ENCODE peak calls at places on chromosomes 11 and 22, in ten cellular contexts. J is A549, C is gastrocnemius medialis, X is esophagus muscularis mucosa, K is ovary, B is endothelial cell of umbilical vein, F is IMR-90, D is heart left ventricle, G is thyroid gland, S is testis. I is an unnamed sample. For H3K4me1, the result is how much of the 10 kb centered on the place peaks cover.

GRCh38 chr11:12444601-12445000 is 67.2 kb downstream of the PARVA start:
- DNase-seq in J (no peak), C (no peak), K (no peak), B (no peak), F (no peak), S (no peak), D (no peak), X (no peak), G (no peak), I (no peak)

GRCh38 chr11:70622091-70622490 is 223.8 kb downstream of the CTTN start:
- DNase-seq in S (no peak), K (no peak), J (no peak), G (no peak), D (no peak), F (no peak), C (no peak), X (no peak), B (no peak), I (no peak)

GRCh38 chr11:123640677-123641494 is 13.5 kb downstream of the SCN3B start:
- DNase-seq in B (peak), K (peak), F (peak), C (peak), S (peak), J (peak), G (peak), X (no peak), D (peak), I (no peak)

GRCh38 chr11:3226846-3227567 is 5.2 kb downstream of the MRGPRE start:
- DNase-seq in X (no peak), G (no peak), F (no peak), S (no peak), B (no peak), J (no peak), K (no peak), C (no peak), D (no peak), I (no peak)

GRCh38 chr11:17827006-17827405 is 92.4 kb downstream of the KCNC1 start:
- DNase-seq in G (no peak), C (no peak), X (no peak), S (no peak), D (no peak), B (no peak), J (peak), F (no peak), K (no peak), I (no peak)

GRCh38 chr11:95067042-95067827 is 516 bp downstream of the SRSF8 start:
- DNase-seq in G (peak), K (peak), C (peak), B (peak), F (peak), X (peak), J (peak), D (peak), S (peak), I (peak)

GRCh38 chr11:29018631-29019030 is 910.4 kb downstream of the METTL15 start:
- DNase-seq in C (no peak), J (peak), G (no peak), D (no peak), X (no peak), S (no peak), K (no peak), B (peak), F (peak), I (no peak)

GRCh38 chr11:102287963-102288744 is 29.1 kb upstream of the BIRC3 start:
- DNase-seq in D (no peak), K (peak), B (peak), F (peak), G (peak), J (peak), S (peak), X (no peak), C (no peak), I (peak)

GRCh38 chr22:21816787-21817496 is 50.5 kb downstream of the MAPK1 start:
- DNase-seq in J (peak), X (no peak), C (no peak), S (no peak), G (no peak), B (peak), F (peak), D (no peak), K (no peak), I (no peak)

GRCh38 chr11:130452941-130453340 is 4.5 kb downstream of the ADAMTS15 start:
- DNase-seq in X (no peak), J (no peak), S (no peak), G (no peak), B (no peak), F (no peak), K (no peak), D (peak), C (no peak), I (no peak)

GRCh38 chr11:92822410-92822809 is 147.0 kb upstream of the MTNR1B start:
- DNase-seq in J (no peak), F (no peak), K (no peak), D (no peak), B (no peak), G (no peak), S (no peak), X (no peak), C (no peak), I (no peak)

GRCh38 chr22:46085831-46086576 is 64.3 kb upstream of the PPARA start:
- DNase-seq in D (peak), K (peak), J (peak), S (no peak), G (no peak), F (no peak), X (no peak), B (no peak), C (peak), I (peak)

GRCh38 chr11:109432105-109432504 is 10.1 kb downstream of the C11orf87 start:
- DNase-seq in K (no peak), B (no peak), X (peak), F (peak), C (no peak), J (no peak), D (no peak), G (no peak), S (no peak), I (no peak)

GRCh38 chr11:27705873-27706820 is 5.9 kb upstream of the BDNF start:
- DNase-seq in D (no peak), B (peak), S (peak), G (peak), C (no peak), F (peak), J (peak), X (no peak), K (no peak), I (no peak)

GRCh38 chr11:72039108-72039850 is 40.6 kb downstream of the IL18BP start:
- DNase-seq in F (peak), X (no peak), K (peak), J (no peak), S (peak), G (peak), D (no peak), B (peak), C (peak), I (peak)

GRCh38 chr11:72042059-72042425 is 38.3 kb downstream of the NUMA1 start:
- DNase-seq in K (no peak), X (no peak), D (no peak), C (no peak), F (no peak), S (no peak), B (no peak), G (no peak), J (no peak), I (no peak)

GRCh38 chr11:72038491-72038890 is 39.8 kb downstream of the IL18BP start:
- DNase-seq in S (peak), G (peak), K (peak), J (no peak), D (peak), X (no peak), C (peak), F (peak), B (no peak), I (peak)

GRCh38 chr11:72041364-72042058 is 38.8 kb downstream of the NUMA1 start:
- DNase-seq in F (peak), D (peak), G (peak), X (peak), S (peak), J (peak), K (peak), C (peak), B (peak), I (peak)

GRCh38 chr11:72040497-72041363 is 39.6 kb downstream of the NUMA1 start:
- DNase-seq in K (peak), J (peak), S (peak), C (peak), B (peak), X (peak), G (peak), D (peak), F (peak), I (peak)
- TF ChIP-seq POLR2A in K (peak), J (no peak), S (no peak), C (peak), B (no peak), X (peak), G (peak), D (no peak), F (peak), I (peak)

DNA sequence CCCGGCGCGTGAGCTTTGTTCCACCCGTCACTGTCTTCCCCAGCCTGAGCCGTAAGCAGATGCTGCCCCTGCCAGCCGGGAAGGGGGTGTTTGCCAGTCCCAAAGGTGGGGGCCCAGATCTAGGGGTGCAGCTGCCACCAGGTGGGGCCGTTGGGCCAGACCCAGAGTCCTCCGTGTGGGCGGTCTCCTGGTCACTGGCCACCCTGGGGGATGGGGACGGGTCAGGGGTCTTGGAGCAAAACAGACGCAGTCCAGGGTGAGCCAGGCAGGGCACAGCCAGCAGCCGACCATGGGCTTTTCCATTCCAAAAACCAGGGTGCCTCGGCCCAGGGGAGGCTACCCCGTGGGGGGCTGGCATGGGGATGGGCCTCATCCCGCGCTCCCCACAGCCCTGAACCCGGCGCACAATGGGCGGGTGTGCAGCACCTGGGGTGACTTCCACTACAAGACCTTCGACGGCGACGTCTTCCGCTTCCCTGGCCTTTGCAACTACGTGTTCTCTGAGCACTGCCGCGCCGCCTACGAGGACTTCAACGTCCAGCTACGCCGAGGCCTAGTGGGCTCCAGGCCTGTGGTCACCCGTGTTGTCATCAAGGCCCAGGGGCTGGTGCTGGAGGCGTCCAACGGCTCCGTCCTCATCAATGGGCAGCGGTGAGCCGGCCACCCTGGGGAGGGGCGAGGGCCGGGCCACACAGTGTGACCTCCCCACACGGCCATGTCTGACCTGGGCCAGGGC is 3.5 kb downstream of the MUC5B start:
- DNase-seq in G (no peak), X (no peak), D (peak), C (no peak), S (no peak), K (no peak), B (no peak), J (no peak), F (no peak), I (no peak)
- H3K4me1 ChIP-seq in G (under half), X (under half), D (under half), C (under half), S (under half), K (under half), B (under half), J (under half), F (under half), I (under half)

GRCh38 chr22:39988386-39989114 is 6.2 kb upstream of the FAM83F start:
- DNase-seq in C (no peak), K (no peak), X (no peak), G (no peak), B (no peak), J (no peak), D (no peak), F (no peak), S (no peak), I (no peak)
- TF ChIP-seq POLR2A in C (no peak), K (no peak), X (no peak), G (no peak), B (no peak), J (no peak), D (no peak), F (no peak), S (no peak), I (no peak)

DNA sequence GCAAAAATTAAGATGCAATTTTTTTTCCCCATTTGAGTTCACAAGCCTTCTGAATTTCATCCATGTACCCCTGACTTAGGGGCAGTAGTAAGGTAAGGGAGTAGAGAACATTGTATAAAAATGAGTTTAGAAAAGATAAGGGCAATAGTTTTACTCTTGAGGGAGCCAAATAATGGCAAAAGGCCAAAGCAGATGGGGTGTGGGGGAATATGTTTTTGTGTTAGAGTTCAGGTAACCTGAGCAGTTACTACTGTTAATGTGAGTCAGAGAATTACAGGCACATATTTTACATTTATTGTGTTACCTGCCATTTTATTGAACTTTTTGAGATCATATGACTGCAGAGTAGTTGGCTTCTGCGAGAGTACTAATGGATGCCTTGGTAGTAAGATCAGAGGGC is 3.1 kb downstream of the EED start:
- DNase-seq in D (no peak), F (no peak), J (no peak), G (no peak), X (no peak), S (no peak), B (no peak), C (no peak), K (no peak), I (no peak)
- H3K4me1 ChIP-seq in D (under half), F (under half), J (half or more), G (under half), X (under half), S (under half), B (under half), C (under half), K (under half), I (under half)

DNA sequence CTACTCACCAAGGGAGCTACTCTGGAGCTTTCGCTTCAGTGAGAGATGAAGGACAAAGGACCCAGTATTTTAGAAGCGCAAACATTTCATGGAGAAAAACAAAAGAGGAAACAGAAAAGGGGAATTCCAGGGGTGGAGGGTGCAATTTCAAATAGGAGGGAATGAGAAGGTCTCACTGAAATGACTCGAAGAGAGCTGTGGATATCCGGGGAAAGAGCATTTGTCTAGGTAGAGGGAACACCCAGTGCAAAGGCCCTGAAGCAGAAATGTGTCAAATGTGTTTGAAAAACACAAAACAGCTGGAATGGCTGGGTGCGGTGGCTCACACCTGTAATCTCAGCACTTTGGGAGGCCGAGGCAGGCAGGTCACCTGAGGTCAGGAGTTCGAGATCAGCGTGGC is 2.4 kb downstream of the RPS19BP1 start:
- DNase-seq in X (no peak), G (no peak), J (no peak), S (no peak), D (no peak), C (no peak), F (no peak), K (peak), B (no peak), I (no peak)
- TF ChIP-seq POLR2A in X (no peak), G (no peak), J (no peak), S (no peak), D (no peak), C (no peak), F (no peak), K (no peak), B (no peak), I (no peak)